ENCODE peak calls at places on chromosomes 2 and 18, in seven cellular contexts. M is IMR-90, V is lower lobe of right lung, F is type B pancreatic cell, Q is GM20000, T is RWPE1, X is cardiac muscle cell. I is an unnamed sample.

GRCh38 chr2:226213717-226214116 is 585.9 kb downstream of the IRS1 start:
- DNase-seq in M (peak; percentile 88), V (no peak), F (no peak), Q (no peak), T (peak; percentile 8), X (no peak), I (no peak)

GRCh38 chr2:58710795-58711279 is 469.7 kb upstream of the FANCL start:
- DNase-seq in M (no peak), V (no peak), F (no peak), Q (no peak), T (no peak), X (no peak), I (no peak)

GRCh38 chr2:114083717-114084387 is 194.0 kb downstream of the ACTR3 start:
- DNase-seq in M (no peak), V (no peak), F (no peak), Q (peak; percentile 13), T (no peak), X (no peak), I (no peak)

GRCh38 chr2:97871096-97871780 is 124.5 kb downstream of the TMEM131 start:
- DNase-seq in M (peak; percentile 79), V (no peak), F (no peak), Q (no peak), T (peak; percentile 56), X (no peak), I (no peak)

GRCh38 chr2:232883116-232883721 is 13.2 kb downstream of the SNORC start:
- DNase-seq in M (no peak), V (peak; percentile 41), F (no peak), Q (no peak), T (no peak), X (no peak), I (no peak)

GRCh38 chr2:234483568-234484251 is 13.2 kb downstream of the ARL4C start:
- DNase-seq in M (no peak), V (peak; percentile 60), F (no peak), Q (no peak), T (no peak), X (no peak), I (peak; percentile 47)

GRCh38 chr2:66574701-66575624 is 140.0 kb downstream of the MEIS1 start:
- DNase-seq in M (peak; percentile 91), V (no peak), F (no peak), Q (no peak), T (peak; percentile 87), X (peak; percentile 91), I (no peak)

GRCh38 chr2:164028764-164029534 is 293.1 kb upstream of the FIGN start:
- DNase-seq in M (no peak), V (no peak), F (no peak), Q (no peak), T (no peak), X (no peak), I (no peak)

GRCh38 chr2:66440011-66440542 is 5.2 kb downstream of the MEIS1 start:
- DNase-seq in M (no peak), V (no peak), F (no peak), Q (no peak), T (peak; percentile 11), X (no peak), I (no peak)

GRCh38 chr2:238771193-238771592 is 76.7 kb upstream of the TWIST2 start:
- DNase-seq in M (peak; percentile 28), V (no peak), F (no peak), Q (no peak), T (no peak), X (no peak), I (no peak)

GRCh38 chr18:79739440-79739778 is 58.3 kb upstream of the KCNG2 start:
- DNase-seq in M (no peak), V (no peak), F (no peak), Q (no peak), T (no peak), X (no peak), I (no peak)

GRCh38 chr2:117979911-117980341 is 33.9 kb downstream of the CCDC93 start:
- DNase-seq in M (no peak), V (no peak), F (no peak), Q (no peak), T (no peak), X (no peak), I (no peak)

GRCh38 chr2:85577386-85578242 is at the start of gene VAMP8:
- DNase-seq in M (no peak), V (peak; percentile 90), F (no peak), Q (peak; percentile 75), T (peak; percentile 87), X (no peak), I (peak; percentile 56)

GRCh38 chr2:134258684-134259408 is 5.0 kb downstream of the MGAT5 start:
- DNase-seq in M (no peak), V (no peak), F (no peak), Q (no peak), T (no peak), X (no peak), I (no peak)

GRCh38 chr2:69177063-69177771 is 164.2 kb downstream of the ANTXR1 start:
- DNase-seq in M (peak; percentile 96), V (peak; percentile 70), F (no peak), Q (no peak), T (no peak), X (no peak), I (no peak)

GRCh38 chr18:39480494-39481245 is 1915.1 kb upstream of the CELF4 start:
- DNase-seq in M (peak; percentile 55), V (no peak), F (no peak), Q (no peak), T (no peak), X (no peak), I (no peak)

GRCh38 chr2:97734061-97734912 is 20.9 kb downstream of the ZAP70 start:
- DNase-seq in M (no peak), V (no peak), F (peak; percentile 66), Q (no peak), T (no peak), X (no peak), I (no peak)

GRCh38 chr2:191009541-191010374 is 4.2 kb downstream of the STAT1 start:
- DNase-seq in M (peak; percentile 66), V (no peak), F (no peak), Q (no peak), T (no peak), X (no peak), I (no peak)

GRCh38 chr2:212173771-212174510 is 364.7 kb downstream of the ERBB4 start:
- DNase-seq in M (peak; percentile 19), V (no peak), F (no peak), Q (no peak), T (no peak), X (no peak), I (no peak)

GRCh38 chr2:108377815-108378630 is at the start of gene SULT1C4:
- DNase-seq in M (peak; percentile 66), V (peak; percentile 57), F (peak; percentile 88), Q (no peak), T (no peak), X (peak; percentile 90), I (no peak)

GRCh38 chr2:157845081-157845480 is 31.0 kb downstream of the ACVR1 start:
- DNase-seq in M (no peak), V (no peak), F (no peak), Q (no peak), T (no peak), X (no peak), I (no peak)

GRCh38 chr2:159904565-159905281 is 106.7 kb upstream of the CD302 start:
- DNase-seq in M (no peak), V (peak; percentile 90), F (peak; percentile 70), Q (peak; percentile 91), T (peak; percentile 10), X (peak; percentile 58), I (peak; percentile 87)

GRCh38 chr18:36829362-36830140 is 624 bp downstream of the KIAA1328 start:
- DNase-seq in M (peak; percentile 19), V (no peak), F (no peak), Q (no peak), T (peak; percentile 2), X (peak; percentile 14), I (no peak)

GRCh38 chr2:230925879-230926765 is 1.1 kb upstream of the GPR55 start:
- DNase-seq in M (no peak), V (peak; percentile 29), F (no peak), Q (peak; percentile 72), T (no peak), X (no peak), I (peak; percentile 12)
- TF ChIP-seq CTCF in M (no peak), V (no peak), F (peak; percentile 29), Q (no peak), T (no peak), X (peak; percentile 17), I (no peak)

DNA sequence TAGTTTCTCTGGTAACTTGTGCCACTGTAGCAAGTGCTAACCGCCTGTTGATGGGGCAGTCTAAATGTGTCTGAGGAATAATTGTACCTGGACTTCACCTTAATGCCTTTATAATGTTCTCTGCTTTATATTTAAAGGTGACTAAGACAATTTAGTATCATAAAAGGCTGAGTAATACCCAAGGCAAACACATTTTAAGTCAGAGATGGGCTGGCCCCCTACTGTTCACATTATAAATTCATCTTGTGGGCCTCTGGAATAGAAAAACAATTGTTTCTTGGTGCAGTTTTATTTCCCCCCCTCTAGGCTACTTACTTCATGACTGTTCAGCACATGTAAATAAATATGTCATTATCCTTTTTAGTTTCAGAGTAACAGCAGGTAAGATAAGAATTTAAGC is 559.3 kb upstream of the PIK3C3 start:
- DNase-seq in M (peak; percentile 1), V (no peak), F (no peak), Q (no peak), T (no peak), X (no peak), I (no peak)
- TF ChIP-seq CTCF in M (peak; percentile 9), V (no peak), F (peak; percentile 46), Q (no peak), T (no peak), X (peak; percentile 19), I (no peak)

GRCh38 chr2:239824051-239824694 is 201.0 kb downstream of the NDUFA10 start:
- DNase-seq in M (no peak), V (no peak), F (peak; percentile 58), Q (no peak), T (peak; percentile 75), X (no peak), I (no peak)
- TF ChIP-seq CTCF in M (no peak), V (no peak), F (peak; percentile 61), Q (no peak), T (peak; percentile 7), X (no peak), I (no peak)

GRCh38 chr18:58125756-58126155 is 81.7 kb downstream of the NEDD4L start:
- DNase-seq in M (no peak), V (no peak), F (no peak), Q (no peak), T (no peak), X (no peak), I (no peak)

GRCh38 chr18:58128286-58129018 is 84.4 kb downstream of the NEDD4L start:
- DNase-seq in M (peak; percentile 57), V (no peak), F (no peak), Q (no peak), T (no peak), X (no peak), I (no peak)

GRCh38 chr18:58129019-58129374 is 85.0 kb downstream of the NEDD4L start:
- DNase-seq in M (no peak), V (no peak), F (no peak), Q (no peak), T (no peak), X (no peak), I (no peak)

GRCh38 chr18:58124475-58124874 is 80.4 kb downstream of the NEDD4L start:
- DNase-seq in M (no peak), V (no peak), F (no peak), Q (no peak), T (no peak), X (no peak), I (no peak)

DNA sequence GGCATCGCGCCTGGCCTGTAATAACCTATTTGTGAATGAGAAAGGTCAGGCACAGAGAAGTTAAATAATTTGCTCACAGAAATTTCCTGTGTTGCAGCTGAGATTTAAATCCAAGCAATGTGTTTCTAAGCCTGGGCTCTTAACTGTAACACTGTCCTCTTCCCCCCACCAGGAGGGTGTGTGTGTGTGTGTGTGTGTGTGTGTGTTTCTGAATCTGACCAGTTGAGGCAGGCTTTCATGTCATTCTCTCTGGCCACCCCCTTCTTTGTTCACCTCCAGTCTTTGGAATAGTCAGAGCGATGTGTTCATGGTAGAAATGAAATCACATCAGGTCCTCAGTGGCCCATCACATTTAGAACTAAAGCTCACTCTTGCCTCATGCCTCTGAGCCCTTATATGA is 81.2 kb downstream of the NEDD4L start:
- DNase-seq in M (no peak), V (no peak), F (no peak), Q (no peak), T (no peak), X (no peak), I (no peak)
- TF ChIP-seq CTCF in M (peak; percentile 2), V (no peak), F (no peak), Q (no peak), T (no peak), X (no peak), I (no peak)

I was measured in activated B cell treated with CpG ODN at 0.5 μM for 24 hours.